ENCODE peak calls at places on chromosomes 5 and 9, in eight cellular contexts. S, W, I, B, Y, V, O and L are unnamed samples.
A peak's percentile ranks its signal among the peaks of the same experiment; 100 is the strongest.

GRCh38 chr9:120071760-120072159 is 508.2 kb downstream of the CDK5RAP2 start:
- DNase-seq in B (no peak), Y (no peak), W (no peak), S (no peak), O (no peak), V (no peak), I (no peak), L (no peak)

GRCh38 chr5:150710165-150710564 is 9.3 kb upstream of the RBM22 start:
- DNase-seq in I (no peak), W (no peak), S (no peak), B (peak; percentile 36), Y (no peak), V (no peak), O (no peak), L (peak; percentile 25)

GRCh38 chr5:53616939-53617549 is 56.6 kb downstream of the NDUFS4 start:
- DNase-seq in W (no peak), I (no peak), O (no peak), Y (no peak), S (no peak), V (no peak), B (peak; percentile 1), L (peak; percentile 12)

GRCh38 chr5:76325876-76326491 is 77.1 kb upstream of the IQGAP2 start:
- DNase-seq in B (no peak), O (no peak), W (no peak), V (no peak), I (peak; percentile 59), S (no peak), Y (no peak), L (no peak)

GRCh38 chr9:132008184-132008781 is 71.4 kb downstream of the MED27 start:
- DNase-seq in B (no peak), I (no peak), O (no peak), W (no peak), V (no peak), Y (no peak), S (no peak), L (peak; percentile 49)

GRCh38 chr5:42887094-42887493 is 75.4 kb upstream of the SELENOP start:
- DNase-seq in V (no peak), Y (no peak), I (peak; percentile 90), O (no peak), S (no peak), B (no peak), W (no peak), L (peak; percentile 41)

GRCh38 chr5:83306572-83307241 is 164.8 kb upstream of the VCAN start:
- DNase-seq in B (peak; percentile 90), I (peak; percentile 11), S (peak; percentile 33), Y (no peak), W (peak; percentile 54), V (peak; percentile 63), O (peak; percentile 88), L (peak; percentile 78)

GRCh38 chr5:40547994-40548575 is 131.6 kb upstream of the PTGER4 start:
- DNase-seq in O (no peak), Y (no peak), B (no peak), W (no peak), I (no peak), V (no peak), S (no peak), L (no peak)

GRCh38 chr9:69293186-69293585 is 31.8 kb upstream of the ENTREP1 start:
- DNase-seq in S (no peak), B (no peak), Y (no peak), W (no peak), V (no peak), O (no peak), I (no peak), L (no peak)

GRCh38 chr5:156383510-156383909 is 56.5 kb downstream of the SGCD start:
- DNase-seq in I (no peak), V (no peak), Y (no peak), S (no peak), W (peak; percentile 78), O (peak; percentile 3), B (peak; percentile 62), L (peak; percentile 55)

GRCh38 chr5:116709082-116709481 is 134.5 kb upstream of the SEMA6A start:
- DNase-seq in B (no peak), Y (no peak), O (no peak), I (no peak), W (no peak), V (no peak), S (no peak), L (no peak)

GRCh38 chr5:69213513-69214215 is 21.0 kb upstream of the CDK7 start:
- DNase-seq in V (no peak), S (no peak), W (peak; percentile 57), B (peak; percentile 51), Y (no peak), O (no peak), I (no peak), L (peak; percentile 43)

GRCh38 chr5:2897276-2897990 is 146.0 kb upstream of the IRX2 start:
- DNase-seq in Y (no peak), S (no peak), I (no peak), O (no peak), V (no peak), W (no peak), B (no peak), L (no peak)

GRCh38 chr9:12819436-12820185 is 44.8 kb downstream of the LURAP1L start:
- DNase-seq in S (no peak), I (peak; percentile 19), B (no peak), V (peak; percentile 18), Y (no peak), O (no peak), W (no peak), L (peak; percentile 43)

GRCh38 chr9:71796368-71796767 is 28.1 kb upstream of the CEMIP2 start:
- DNase-seq in S (no peak), B (no peak), V (no peak), W (no peak), O (no peak), Y (no peak), I (no peak), L (no peak)

GRCh38 chr5:147073098-147073497 is 161.7 kb upstream of the STK32A start:
- DNase-seq in O (no peak), W (no peak), S (no peak), Y (no peak), B (no peak), I (no peak), V (no peak), L (no peak)

GRCh38 chr9:36332006-36332405 is 68.1 kb downstream of the RNF38 start:
- DNase-seq in W (no peak), B (no peak), V (no peak), S (no peak), I (no peak), Y (no peak), O (no peak), L (no peak)

GRCh38 chr5:170631471-170632195 is 127.8 kb downstream of the KCNIP1 start:
- DNase-seq in W (no peak), B (peak; percentile 15), Y (peak; percentile 40), S (no peak), O (no peak), I (no peak), V (no peak), L (peak; percentile 23)

GRCh38 chr9:89661956-89662717 is 57.3 kb downstream of the GADD45G start:
- DNase-seq in B (peak; percentile 98), W (peak; percentile 90), O (peak; percentile 89), Y (peak; percentile 98), I (peak; percentile 98), S (peak; percentile 99), V (no peak), L (peak; percentile 88)

DNA sequence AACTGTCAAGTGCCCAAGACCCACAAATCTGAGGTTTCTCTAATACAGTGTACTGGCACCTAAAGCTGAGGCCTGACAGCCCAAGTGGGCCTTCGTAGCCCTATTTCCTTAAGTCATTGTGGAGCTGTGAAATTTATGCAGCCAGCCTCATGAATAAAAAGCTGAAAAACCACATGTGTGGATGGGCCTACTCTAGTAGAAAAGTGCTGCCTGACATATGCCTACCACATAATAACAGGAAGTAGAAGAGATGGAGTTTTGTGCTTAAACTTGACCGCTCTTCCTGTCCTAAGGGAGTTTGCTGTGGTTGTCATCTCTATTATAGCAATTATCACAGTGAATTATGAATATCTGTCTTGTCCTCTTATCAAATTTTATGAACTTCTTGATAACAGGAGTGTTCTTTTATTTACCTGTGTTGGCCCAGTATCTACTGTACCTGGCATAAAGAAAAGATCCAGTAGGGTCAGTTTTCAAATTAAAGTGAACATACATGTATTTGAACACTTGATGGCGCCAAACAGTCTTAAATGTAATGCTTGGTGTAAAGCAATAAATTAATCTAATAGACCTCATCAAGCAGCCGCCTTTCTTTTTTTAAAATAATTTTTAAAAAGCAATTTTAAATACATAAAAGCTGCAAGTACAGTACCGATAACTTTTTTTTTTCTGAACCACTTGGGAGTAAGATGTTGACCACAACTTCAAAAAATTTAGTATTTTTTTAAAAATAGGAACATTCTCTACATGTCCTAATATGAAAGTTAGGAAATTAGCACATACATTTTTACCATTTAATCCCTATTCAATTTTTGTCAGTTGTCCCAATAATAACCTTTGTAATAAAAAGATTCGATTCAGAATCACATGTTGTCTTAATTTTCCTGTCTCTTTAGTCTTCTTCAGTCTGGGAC is 51.0 kb downstream of the FKTN start:
- DNase-seq in S (peak; percentile 6), I (no peak), V (peak; percentile 54), B (peak; percentile 70), O (peak; percentile 37), W (peak; percentile 11), Y (no peak), L (peak; percentile 63)
- TF ChIP-seq CTCF in S (peak; percentile 71), I (peak; percentile 51), V (peak; percentile 28), B (peak; percentile 44), O (no peak), W (peak; percentile 31), Y (peak; percentile 57), L (peak; percentile 50)

GRCh38 chr9:92728831-92729734 is 35.5 kb downstream of the BICD2 start:
- DNase-seq in V (peak; percentile 73), Y (peak; percentile 74), B (peak; percentile 24), O (no peak), S (no peak), W (no peak), I (peak; percentile 52), L (no peak)
- TF ChIP-seq CTCF in V (peak; percentile 48), Y (peak; percentile 46), B (peak; percentile 53), O (no peak), S (peak; percentile 61), W (peak; percentile 71), I (peak; percentile 25), L (no peak)

DNA sequence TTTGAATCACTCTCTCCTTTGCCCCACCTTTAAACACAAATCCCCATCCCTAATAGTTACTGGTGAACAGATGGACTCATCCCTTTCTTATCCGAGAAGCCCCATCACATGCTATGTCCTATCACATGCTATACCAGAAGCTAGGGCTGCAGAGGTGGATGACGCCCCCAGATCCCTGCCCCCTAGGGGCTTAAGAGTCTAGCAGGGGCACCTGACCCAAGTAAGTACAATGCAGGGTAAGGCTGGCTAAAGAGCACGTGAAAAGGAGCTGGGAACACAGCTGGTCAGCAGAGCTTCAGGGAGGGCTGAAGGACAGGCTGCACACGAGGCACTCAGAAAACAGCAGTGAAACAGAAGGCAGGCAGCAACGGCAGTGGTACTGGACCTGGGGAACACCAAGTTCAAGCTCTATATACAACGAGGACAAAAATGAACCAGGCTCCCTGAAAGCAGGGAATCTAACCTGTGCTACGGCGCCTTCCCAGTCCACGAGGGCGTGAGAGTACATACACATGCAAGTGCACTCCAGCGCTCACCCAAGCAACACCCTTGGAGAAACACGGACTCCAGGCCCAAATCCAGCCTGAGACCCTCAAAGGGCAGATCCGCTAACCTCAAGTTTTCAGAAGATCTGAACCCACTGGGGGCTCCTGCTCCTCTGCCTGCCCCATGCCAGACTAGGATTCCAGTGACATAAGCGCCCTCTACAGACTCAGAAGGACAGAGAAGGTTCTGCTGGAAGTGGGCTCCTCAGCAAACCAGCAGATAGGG is 57.5 kb downstream of the PSMB7 start:
- DNase-seq in W (no peak), V (no peak), I (no peak), O (no peak), B (no peak), Y (no peak), S (no peak), L (no peak)
- TF ChIP-seq CTCF in W (no peak), V (no peak), I (no peak), O (no peak), B (peak; percentile 19), Y (no peak), S (peak; percentile 13), L (no peak)

GRCh38 chr5:119315516-119315949 is 40.3 kb upstream of the TNFAIP8 start:
- DNase-seq in B (peak; percentile 44), V (peak; percentile 69), I (no peak), Y (no peak), O (no peak), W (no peak), S (no peak), L (peak; percentile 82)
- TF ChIP-seq CTCF in B (peak; percentile 38), V (peak; percentile 4), I (peak; percentile 16), Y (peak; percentile 31), O (peak; percentile 36), W (peak; percentile 12), S (peak; percentile 52), L (peak; percentile 39)